ENCODE peak calls at places on chromosomes 1 and 21, in eight cellular contexts. C, Y, T, G, Z, L, S and R are unnamed samples.

GRCh38 chr21:30306821-30307330 is 13.2 kb downstream of the KRTAP26-1 start:
- DNase-seq in G (no peak), Y (no peak), C (no peak), Z (no peak), T (peak), L (no peak), S (no peak), R (no peak)

GRCh38 chr1:32636793-32637561 is 13.4 kb downstream of the ZBTB8OS start:
- DNase-seq in C (no peak), T (no peak), G (no peak), Z (no peak), L (peak), Y (no peak), S (no peak), R (no peak)

GRCh38 chr1:23936481-23937176 is 23.0 kb upstream of the PNRC2 start:
- DNase-seq in Y (no peak), L (no peak), C (no peak), Z (no peak), T (no peak), G (no peak), S (no peak), R (no peak)

GRCh38 chr1:93140106-93140505 is 40.1 kb downstream of the TMED5 start:
- DNase-seq in Z (no peak), L (no peak), Y (no peak), C (no peak), G (no peak), S (no peak), T (no peak), R (no peak)

GRCh38 chr1:156385534-156386031 is 16.6 kb downstream of the RHBG start:
- DNase-seq in S (peak), Z (peak), G (peak), Y (peak), L (peak), C (peak), T (peak), R (peak)

GRCh38 chr1:228283476-228284147 is 75.8 kb downstream of the OBSCN start:
- DNase-seq in T (no peak), G (no peak), Y (no peak), S (no peak), Z (no peak), C (no peak), L (no peak), R (no peak)

GRCh38 chr1:234956821-234957329 is 171.8 kb downstream of the TOMM20 start:
- DNase-seq in S (no peak), G (peak), Z (no peak), L (no peak), T (no peak), Y (no peak), C (peak), R (no peak)

GRCh38 chr1:52927219-52928082 is at the start of gene SCP2:
- DNase-seq in Z (peak), T (peak), Y (peak), G (peak), S (peak), L (peak), C (peak), R (peak)

GRCh38 chr1:240423525-240423924 is 188.4 kb downstream of the GREM2 start:
- DNase-seq in T (no peak), C (no peak), G (no peak), Z (no peak), S (no peak), L (no peak), Y (no peak), R (no peak)

GRCh38 chr1:72869441-72869840 is 587.1 kb upstream of the NEGR1 start:
- DNase-seq in L (no peak), C (no peak), G (no peak), S (no peak), T (no peak), Z (no peak), Y (no peak), R (no peak)

GRCh38 chr21:31343030-31343510 is 991 bp downstream of the TIAM1 start:
- DNase-seq in G (no peak), Z (no peak), T (no peak), S (no peak), Y (no peak), L (no peak), C (no peak), R (no peak)

GRCh38 chr1:229027622-229028182 is 243.2 kb upstream of the RAB4A start:
- DNase-seq in L (no peak), C (no peak), Z (no peak), G (no peak), Y (no peak), T (no peak), S (peak), R (peak)

GRCh38 chr1:19395678-19396192 is 83.6 kb downstream of the SLC66A1 start:
- DNase-seq in Y (no peak), T (no peak), G (no peak), L (peak), C (no peak), S (no peak), Z (no peak), R (no peak)

GRCh38 chr1:152596986-152597385 is 3.0 kb upstream of the LCE3C start:
- DNase-seq in Z (no peak), Y (no peak), G (no peak), C (no peak), L (no peak), S (no peak), T (no peak), R (no peak)

GRCh38 chr1:44034976-44035716 is 3.9 kb upstream of the SLC6A9 start:
- DNase-seq in S (no peak), L (no peak), C (no peak), Z (no peak), T (no peak), G (no peak), Y (no peak), R (no peak)

GRCh38 chr1:111414756-111415155 is 12.8 kb downstream of the OVGP1 start:
- DNase-seq in C (no peak), S (no peak), Y (no peak), G (no peak), Z (no peak), L (no peak), T (no peak), R (no peak)